ENCODE peak calls at places on chromosomes 4 and X, in ten cellular contexts. P, V, M, O, Y, I, W, B, D and F are unnamed samples.

GRCh38 chr4:182093947-182094346 is 149.3 kb upstream of the TENM3 start:
- DNase-seq in P (no peak), V (no peak), M (no peak), O (no peak), Y (no peak), I (no peak), W (no peak), B (no peak), D (no peak), F (no peak)

GRCh38 chr4:139009702-139010101 is 5.9 kb upstream of the NOCT start:
- DNase-seq in P (no peak), V (no peak), M (no peak), O (no peak), Y (no peak), I (no peak), W (no peak), B (no peak), D (no peak), F (no peak)

GRCh38 chr4:145347684-145348083 is 134.0 kb upstream of the SMAD1 start:
- DNase-seq in P (no peak), V (no peak), M (no peak), O (no peak), Y (no peak), I (no peak), W (peak), B (no peak), D (no peak), F (peak)

GRCh38 chr4:7209699-7210098 is 17.4 kb downstream of the SORCS2 start:
- DNase-seq in P (no peak), V (no peak), M (no peak), O (no peak), Y (no peak), I (no peak), W (no peak), B (no peak), D (no peak), F (no peak)

GRCh38 chr4:142379277-142380051 is 466.6 kb downstream of the INPP4B start:
- DNase-seq in P (no peak), V (no peak), M (no peak), O (peak), Y (no peak), I (no peak), W (peak), B (no peak), D (no peak), F (no peak)

GRCh38 chr4:70704333-70705145 is 16.2 kb downstream of the UTP3 start:
- DNase-seq in P (peak), V (no peak), M (peak), O (peak), Y (peak), I (peak), W (peak), B (peak), D (peak), F (peak)

GRCh38 chrX:96579252-96579651 is 105.4 kb upstream of the DIAPH2 start:
- DNase-seq in P (no peak), V (no peak), M (no peak), O (no peak), Y (no peak), I (no peak), W (no peak), B (no peak), D (no peak), F (no peak)

GRCh38 chr4:41921476-41921875 is 13.8 kb upstream of the TMEM33 start:
- DNase-seq in P (no peak), V (no peak), M (no peak), O (no peak), Y (no peak), I (no peak), W (no peak), B (no peak), D (no peak), F (no peak)

GRCh38 chrX:53223068-53223693 is 1.8 kb downstream of the KDM5C start:
- DNase-seq in P (no peak), V (no peak), M (no peak), O (peak), Y (no peak), I (no peak), W (no peak), B (no peak), D (no peak), F (no peak)

GRCh38 chrX:110561036-110561435 is 202.4 kb downstream of the RTL9 start:
- DNase-seq in P (no peak), V (no peak), M (no peak), O (no peak), Y (no peak), I (no peak), W (no peak), B (no peak), D (no peak), F (no peak)

GRCh38 chrX:29634516-29634915 is 580.8 kb upstream of the MAGEB2 start:
- DNase-seq in P (no peak), V (no peak), M (no peak), O (no peak), Y (no peak), I (no peak), W (no peak), B (no peak), D (no peak), F (no peak)
- H3K27ac ChIP-seq in P (no peak), V (no peak), M (no peak), O (no peak), Y (peak), I (no peak), W (no peak), B (no peak), D (no peak), F (no peak)

DNA sequence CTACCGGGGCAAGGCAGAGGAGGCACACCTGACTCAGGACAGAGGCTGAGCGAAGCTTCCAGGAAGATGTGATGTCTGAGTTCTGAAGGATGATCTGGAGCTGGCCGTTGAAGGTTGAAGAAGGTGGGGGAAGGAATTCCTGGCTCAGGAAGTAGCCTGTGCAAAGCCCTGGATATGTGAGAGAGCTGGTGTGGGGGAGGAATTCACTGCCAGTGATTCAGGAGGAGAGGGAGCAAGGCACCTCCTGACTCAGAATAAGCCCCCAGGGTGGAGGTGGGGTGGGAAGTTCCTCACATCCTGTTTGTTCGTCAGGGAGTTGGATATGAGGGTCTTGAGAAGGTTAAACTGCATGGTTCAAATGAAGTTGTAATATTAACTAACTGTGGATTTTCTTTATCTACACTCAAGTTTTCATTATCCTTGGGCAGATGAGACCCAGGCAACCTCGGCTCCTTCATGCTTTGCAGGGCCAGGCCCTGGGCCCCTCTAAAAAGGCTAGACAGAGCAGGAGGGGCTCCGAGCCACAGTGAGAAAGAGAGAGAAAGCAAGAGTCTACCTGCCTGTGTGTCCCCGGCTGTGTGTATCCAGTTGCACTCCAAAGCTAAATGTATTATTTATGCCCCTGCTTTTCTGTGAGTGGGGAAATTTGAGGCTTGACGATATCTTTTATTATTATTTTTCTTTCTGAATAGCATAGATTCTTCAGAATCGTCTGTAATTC is 7.1 kb downstream of the NHSL2 start:
- DNase-seq in P (no peak), V (no peak), M (no peak), O (peak), Y (no peak), I (no peak), W (peak), B (no peak), D (no peak), F (no peak)
- H3K27ac ChIP-seq in P (peak), V (no peak), M (no peak), O (peak), Y (no peak), I (no peak), W (peak), B (peak), D (no peak), F (no peak)

DNA sequence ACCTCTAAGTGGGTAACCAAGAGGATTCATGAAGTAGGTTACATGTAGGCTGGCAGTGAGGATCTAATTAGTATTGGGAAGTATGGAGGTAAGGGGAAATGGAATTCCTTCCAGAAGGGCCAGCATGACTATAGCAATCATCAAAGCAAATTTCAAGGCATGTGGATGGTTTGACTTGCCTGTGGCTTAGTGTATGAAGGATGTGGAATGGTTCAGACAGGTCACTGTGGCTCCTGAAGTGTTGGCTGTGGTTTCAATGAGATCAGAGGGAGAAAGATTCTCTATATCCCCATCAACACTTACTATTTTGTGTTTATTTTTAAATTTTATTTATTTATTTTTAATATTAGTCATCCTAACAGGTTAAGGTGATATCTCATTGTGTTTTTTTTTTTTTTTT is 121.6 kb upstream of the TBC1D9 start:
- DNase-seq in P (no peak), V (no peak), M (no peak), O (no peak), Y (no peak), I (no peak), W (no peak), B (no peak), D (no peak), F (no peak)
- H3K27ac ChIP-seq in P (no peak), V (no peak), M (no peak), O (no peak), Y (peak), I (no peak), W (no peak), B (no peak), D (no peak), F (no peak)

DNA sequence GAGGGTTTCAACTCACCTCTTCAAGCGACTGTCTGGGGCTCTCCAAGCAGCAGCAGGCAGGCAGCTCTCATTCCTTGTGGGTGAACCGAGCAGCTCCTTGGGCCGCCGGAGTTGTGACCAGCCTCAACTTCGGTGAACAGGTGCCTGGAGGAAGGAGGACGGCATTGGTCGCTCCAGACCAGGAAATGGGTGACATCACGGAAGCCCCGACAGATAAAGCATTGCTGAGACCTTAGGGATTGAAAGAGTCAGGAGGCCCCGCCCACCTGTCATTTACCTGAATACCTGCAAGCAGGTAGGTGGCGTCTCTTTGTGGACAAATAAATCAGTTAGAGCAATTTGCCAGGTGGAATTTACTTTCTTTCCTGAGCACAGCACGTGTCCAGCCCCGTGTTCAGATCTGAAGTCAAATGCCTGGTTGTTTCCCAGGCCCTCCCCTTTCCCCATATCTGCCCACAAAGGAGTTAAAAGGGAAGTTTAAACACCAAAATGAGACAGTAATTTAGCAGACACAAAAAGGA is at the start of gene LNX1:
- DNase-seq in P (no peak), V (no peak), M (no peak), O (peak), Y (no peak), I (no peak), W (no peak), B (no peak), D (no peak), F (no peak)
- H3K27ac ChIP-seq in P (no peak), V (no peak), M (no peak), O (peak), Y (no peak), I (no peak), W (no peak), B (no peak), D (no peak), F (no peak)